ENCODE peak calls at places on chromosome 10, in seven cellular contexts. One of them, this sample, is unnamed. For H3K27me3, the result is how much of the 10 kb centered on the place peaks cover.

GRCh38 chr10:30736685-30737232 is 107.2 kb upstream of the LYZL2 start:
- DNase-seq in AG04450: peak
- DNase-seq in H9: no peak
- DNase-seq in CD8-positive, alpha-beta memory T cell: no peak
- DNase-seq in endothelial cell of umbilical vein: peak
- DNase-seq in testis: no peak
- DNase-seq in IMR-90: peak
- DNase-seq in this sample: peak

GRCh38 chr10:133154996-133155778 is 4.8 kb upstream of the KNDC1 start:
- DNase-seq in AG04450: no peak
- DNase-seq in H9: no peak
- DNase-seq in endothelial cell of umbilical vein: no peak
- DNase-seq in IMR-90: no peak
- DNase-seq in CD8-positive, alpha-beta memory T cell: no peak
- DNase-seq in testis: no peak
- DNase-seq in this sample: no peak

GRCh38 chr10:88463811-88464210 is 119.3 kb downstream of the RNLS start:
- DNase-seq in endothelial cell of umbilical vein: no peak
- DNase-seq in H9: no peak
- DNase-seq in CD8-positive, alpha-beta memory T cell: no peak
- DNase-seq in AG04450: no peak
- DNase-seq in testis: no peak
- DNase-seq in IMR-90: no peak
- DNase-seq in this sample: no peak

GRCh38 chr10:2985729-2986232 is 81.6 kb upstream of the PFKP start:
- DNase-seq in IMR-90: peak
- DNase-seq in H9: peak
- DNase-seq in endothelial cell of umbilical vein: peak
- DNase-seq in CD8-positive, alpha-beta memory T cell: no peak
- DNase-seq in AG04450: no peak
- DNase-seq in testis: no peak
- DNase-seq in this sample: peak

GRCh38 chr10:133015321-133015720 is 72.4 kb upstream of the ADGRA1 start:
- DNase-seq in AG04450: no peak
- DNase-seq in testis: no peak
- DNase-seq in IMR-90: no peak
- DNase-seq in H9: no peak
- DNase-seq in CD8-positive, alpha-beta memory T cell: no peak
- DNase-seq in endothelial cell of umbilical vein: no peak
- DNase-seq in this sample: no peak

GRCh38 chr10:71531485-71532446 is 135.0 kb downstream of the CDH23 start:
- DNase-seq in AG04450: no peak
- DNase-seq in H9: no peak
- DNase-seq in testis: no peak
- DNase-seq in IMR-90: no peak
- DNase-seq in endothelial cell of umbilical vein: no peak
- DNase-seq in CD8-positive, alpha-beta memory T cell: no peak
- DNase-seq in this sample: no peak

GRCh38 chr10:8242295-8242872 is 187.9 kb downstream of the GATA3 start:
- DNase-seq in IMR-90: no peak
- DNase-seq in CD8-positive, alpha-beta memory T cell: no peak
- DNase-seq in AG04450: no peak
- DNase-seq in endothelial cell of umbilical vein: no peak
- DNase-seq in H9: no peak
- DNase-seq in testis: no peak
- DNase-seq in this sample: no peak

GRCh38 chr10:98029149-98030092 is 1.0 kb downstream of the CRTAC1 start:
- DNase-seq in IMR-90: no peak
- DNase-seq in testis: no peak
- DNase-seq in H9: no peak
- DNase-seq in endothelial cell of umbilical vein: no peak
- DNase-seq in AG04450: no peak
- DNase-seq in CD8-positive, alpha-beta memory T cell: no peak
- DNase-seq in this sample: no peak

GRCh38 chr10:79608505-79609375 is 2.0 kb upstream of the SFTPA1 start:
- DNase-seq in AG04450: no peak
- DNase-seq in H9: peak
- DNase-seq in testis: peak
- DNase-seq in endothelial cell of umbilical vein: peak
- DNase-seq in IMR-90: peak
- DNase-seq in CD8-positive, alpha-beta memory T cell: peak
- DNase-seq in this sample: no peak

GRCh38 chr10:3775671-3776551 is 9.1 kb downstream of the KLF6 start:
- DNase-seq in AG04450: no peak
- DNase-seq in IMR-90: peak
- DNase-seq in H9: peak
- DNase-seq in CD8-positive, alpha-beta memory T cell: no peak
- DNase-seq in testis: no peak
- DNase-seq in endothelial cell of umbilical vein: peak
- DNase-seq in this sample: peak

GRCh38 chr10:14659626-14660196 is 115.0 kb downstream of the FAM107B start:
- DNase-seq in AG04450: no peak
- DNase-seq in endothelial cell of umbilical vein: no peak
- DNase-seq in IMR-90: no peak
- DNase-seq in CD8-positive, alpha-beta memory T cell: no peak
- DNase-seq in testis: no peak
- DNase-seq in H9: no peak
- DNase-seq in this sample: no peak

GRCh38 chr10:77603529-77603927 is 34.1 kb downstream of the KCNMA1 start:
- DNase-seq in AG04450: no peak
- DNase-seq in testis: no peak
- DNase-seq in endothelial cell of umbilical vein: peak
- DNase-seq in H9: peak
- DNase-seq in IMR-90: peak
- DNase-seq in CD8-positive, alpha-beta memory T cell: no peak
- DNase-seq in this sample: no peak

GRCh38 chr10:12394236-12395033 is 45.1 kb downstream of the CAMK1D start:
- DNase-seq in CD8-positive, alpha-beta memory T cell: no peak
- DNase-seq in AG04450: no peak
- DNase-seq in IMR-90: peak
- DNase-seq in endothelial cell of umbilical vein: no peak
- DNase-seq in testis: no peak
- DNase-seq in H9: no peak
- DNase-seq in this sample: no peak

GRCh38 chr10:3761111-3761686 is 23.8 kb downstream of the KLF6 start:
- DNase-seq in H9: no peak
- DNase-seq in testis: no peak
- DNase-seq in CD8-positive, alpha-beta memory T cell: no peak
- DNase-seq in AG04450: no peak
- DNase-seq in endothelial cell of umbilical vein: no peak
- DNase-seq in IMR-90: peak
- DNase-seq in this sample: no peak

GRCh38 chr10:3754727-3755439 is 30.1 kb downstream of the KLF6 start:
- DNase-seq in IMR-90: peak
- DNase-seq in CD8-positive, alpha-beta memory T cell: no peak
- DNase-seq in testis: peak
- DNase-seq in AG04450: no peak
- DNase-seq in H9: peak
- DNase-seq in endothelial cell of umbilical vein: peak
- DNase-seq in this sample: peak

GRCh38 chr10:100829103-100829870 is 83.5 kb upstream of the SLF2 start:
- DNase-seq in IMR-90: no peak
- DNase-seq in CD8-positive, alpha-beta memory T cell: no peak
- DNase-seq in endothelial cell of umbilical vein: no peak
- DNase-seq in AG04450: no peak
- DNase-seq in testis: no peak
- DNase-seq in H9: no peak
- DNase-seq in this sample: no peak

GRCh38 chr10:100830728-100831110 is 82.0 kb upstream of the SLF2 start:
- DNase-seq in AG04450: no peak
- DNase-seq in testis: no peak
- DNase-seq in H9: no peak
- DNase-seq in endothelial cell of umbilical vein: no peak
- DNase-seq in IMR-90: no peak
- DNase-seq in CD8-positive, alpha-beta memory T cell: no peak
- DNase-seq in this sample: no peak

GRCh38 chr10:100828744-100829102 is 83.3 kb downstream of the PAX2 start:
- DNase-seq in IMR-90: no peak
- DNase-seq in testis: no peak
- DNase-seq in AG04450: no peak
- DNase-seq in endothelial cell of umbilical vein: no peak
- DNase-seq in H9: no peak
- DNase-seq in CD8-positive, alpha-beta memory T cell: no peak
- DNase-seq in this sample: no peak

GRCh38 chr10:100831742-100832141 is 81.0 kb upstream of the SLF2 start:
- DNase-seq in CD8-positive, alpha-beta memory T cell: no peak
- DNase-seq in endothelial cell of umbilical vein: no peak
- DNase-seq in IMR-90: no peak
- DNase-seq in AG04450: no peak
- DNase-seq in testis: no peak
- DNase-seq in H9: no peak
- DNase-seq in this sample: no peak

DNA sequence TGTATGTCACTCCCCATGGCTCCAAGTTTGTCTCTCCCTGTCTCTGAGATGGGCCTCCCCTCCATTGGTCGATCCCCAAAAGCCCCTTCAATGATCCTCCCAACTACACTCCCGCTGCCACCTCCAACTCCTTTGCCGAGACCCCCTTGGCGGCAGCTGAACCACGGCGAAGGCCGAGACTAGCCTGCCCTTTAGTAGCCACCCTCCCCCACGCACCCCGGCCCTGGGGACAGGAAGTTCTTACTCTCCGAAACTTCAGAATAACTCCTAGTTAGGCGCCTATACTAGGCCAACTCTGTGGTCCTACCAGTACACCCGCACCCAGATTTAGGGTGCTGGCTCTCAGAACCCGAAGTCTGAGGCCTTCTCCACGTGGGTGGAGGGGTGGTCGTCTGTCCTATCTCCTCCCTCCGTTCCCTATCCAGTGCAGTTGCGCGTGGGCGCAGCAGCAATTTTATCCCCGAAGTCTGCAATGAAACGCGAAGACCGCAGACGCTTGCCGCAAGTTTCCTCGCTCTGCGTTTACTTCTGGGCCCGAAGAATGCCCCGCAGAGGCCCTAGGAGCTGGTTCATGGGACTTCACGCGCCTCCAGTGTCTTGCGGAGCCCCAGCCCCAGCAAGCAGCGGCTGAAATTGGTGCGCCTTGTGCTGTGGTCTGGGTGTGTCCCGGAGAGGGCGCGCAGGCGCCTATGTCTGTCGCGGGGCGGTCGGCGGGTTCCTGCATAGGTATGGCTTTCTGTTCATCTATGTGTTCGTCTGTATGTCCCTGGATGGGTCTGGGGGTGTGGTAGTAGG is 82.6 kb upstream of the SLF2 start:
- DNase-seq in testis: no peak
- DNase-seq in H9: peak
- DNase-seq in endothelial cell of umbilical vein: no peak
- DNase-seq in AG04450: no peak
- DNase-seq in IMR-90: no peak
- DNase-seq in CD8-positive, alpha-beta memory T cell: no peak
- DNase-seq in this sample: no peak
- H3K27me3 ChIP-seq in testis: under half
- H3K27me3 ChIP-seq in H9: half or more
- H3K27me3 ChIP-seq in endothelial cell of umbilical vein: half or more
- H3K27me3 ChIP-seq in AG04450: half or more
- H3K27me3 ChIP-seq in IMR-90: half or more
- H3K27me3 ChIP-seq in CD8-positive, alpha-beta memory T cell: half or more
- H3K27me3 ChIP-seq in this sample: half or more

GRCh38 chr10:21280037-21280436 is 245.4 kb downstream of the SKIDA1 start:
- DNase-seq in endothelial cell of umbilical vein: no peak
- DNase-seq in CD8-positive, alpha-beta memory T cell: no peak
- DNase-seq in IMR-90: no peak
- DNase-seq in H9: no peak
- DNase-seq in AG04450: no peak
- DNase-seq in testis: no peak
- DNase-seq in this sample: no peak

GRCh38 chr10:21279217-21279575 is 246.3 kb downstream of the SKIDA1 start:
- DNase-seq in testis: no peak
- DNase-seq in AG04450: no peak
- DNase-seq in H9: no peak
- DNase-seq in CD8-positive, alpha-beta memory T cell: no peak
- DNase-seq in IMR-90: no peak
- DNase-seq in endothelial cell of umbilical vein: no peak
- DNase-seq in this sample: no peak

GRCh38 chr10:21278491-21279216 is 246.8 kb downstream of the SKIDA1 start:
- DNase-seq in AG04450: peak
- DNase-seq in CD8-positive, alpha-beta memory T cell: peak
- DNase-seq in IMR-90: peak
- DNase-seq in testis: peak
- DNase-seq in H9: peak
- DNase-seq in endothelial cell of umbilical vein: peak
- DNase-seq in this sample: peak

GRCh38 chr10:21281765-21282484 is 243.6 kb downstream of the SKIDA1 start:
- DNase-seq in endothelial cell of umbilical vein: no peak
- DNase-seq in H9: peak
- DNase-seq in AG04450: no peak
- DNase-seq in testis: no peak
- DNase-seq in IMR-90: no peak
- DNase-seq in CD8-positive, alpha-beta memory T cell: no peak
- DNase-seq in this sample: no peak

DNA sequence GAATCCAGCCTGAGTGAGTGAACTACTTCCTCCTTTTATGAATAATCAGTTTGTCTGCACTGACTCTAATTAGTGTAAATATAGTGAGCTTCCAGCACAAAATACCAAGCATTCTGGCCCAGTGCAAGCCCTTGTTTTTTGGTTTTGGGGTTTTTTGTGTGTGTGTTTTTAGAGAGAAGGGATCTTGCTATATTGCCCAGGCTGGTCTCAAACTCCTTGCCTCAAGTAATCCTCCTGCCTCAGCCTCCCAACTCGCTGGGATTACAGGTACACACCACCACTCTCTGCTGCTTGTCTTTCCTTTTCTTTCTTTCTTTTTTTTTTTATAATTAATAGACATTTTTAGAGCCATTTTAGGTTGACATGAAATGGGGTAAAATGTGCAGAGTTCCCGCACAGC is 244.3 kb downstream of the SKIDA1 start:
- DNase-seq in endothelial cell of umbilical vein: no peak
- DNase-seq in testis: no peak
- DNase-seq in CD8-positive, alpha-beta memory T cell: no peak
- DNase-seq in H9: no peak
- DNase-seq in AG04450: no peak
- DNase-seq in IMR-90: no peak
- DNase-seq in this sample: no peak
- H3K27ac ChIP-seq in endothelial cell of umbilical vein: no peak
- H3K27ac ChIP-seq in testis: no peak
- H3K27ac ChIP-seq in CD8-positive, alpha-beta memory T cell: no peak
- H3K27ac ChIP-seq in H9: peak
- H3K27ac ChIP-seq in AG04450: no peak
- H3K27ac ChIP-seq in IMR-90: no peak
- H3K27ac ChIP-seq in this sample: no peak

GRCh38 chr10:69362471-69362954 is 54.2 kb downstream of the TACR2 start:
- DNase-seq in H9: no peak
- DNase-seq in testis: no peak
- DNase-seq in CD8-positive, alpha-beta memory T cell: peak
- DNase-seq in endothelial cell of umbilical vein: peak
- DNase-seq in AG04450: peak
- DNase-seq in IMR-90: peak
- DNase-seq in this sample: peak
- H3K27me3 ChIP-seq in H9: under half
- H3K27me3 ChIP-seq in testis: under half
- H3K27me3 ChIP-seq in CD8-positive, alpha-beta memory T cell: under half
- H3K27me3 ChIP-seq in endothelial cell of umbilical vein: under half
- H3K27me3 ChIP-seq in AG04450: under half
- H3K27me3 ChIP-seq in IMR-90: under half
- H3K27me3 ChIP-seq in this sample: under half

DNA sequence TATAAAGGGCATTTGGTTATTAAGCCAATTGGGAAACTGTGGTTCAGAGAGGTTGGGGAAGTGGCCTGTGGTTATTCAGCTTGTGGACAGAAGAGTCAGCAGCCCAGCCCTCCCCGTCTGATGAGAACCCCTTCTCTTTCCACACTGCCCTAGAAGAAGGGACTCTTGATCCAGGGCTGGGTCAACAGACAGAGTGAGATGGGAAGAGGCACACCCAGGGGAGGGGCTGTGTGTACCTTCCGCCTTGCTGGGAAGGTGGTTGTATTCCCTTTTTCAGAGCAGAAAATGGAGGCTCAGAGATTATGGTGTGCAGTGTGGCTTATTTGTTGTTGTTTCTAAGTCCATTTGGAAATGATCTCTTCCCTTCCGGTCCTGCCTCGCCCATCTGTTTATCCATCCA is 103.4 kb downstream of the GRK5 start:
- DNase-seq in endothelial cell of umbilical vein: no peak
- DNase-seq in H9: no peak
- DNase-seq in IMR-90: no peak
- DNase-seq in CD8-positive, alpha-beta memory T cell: no peak
- DNase-seq in testis: no peak
- DNase-seq in AG04450: no peak
- DNase-seq in this sample: no peak
- H3K27ac ChIP-seq in endothelial cell of umbilical vein: no peak
- H3K27ac ChIP-seq in H9: no peak
- H3K27ac ChIP-seq in IMR-90: no peak
- H3K27ac ChIP-seq in CD8-positive, alpha-beta memory T cell: no peak
- H3K27ac ChIP-seq in testis: no peak
- H3K27ac ChIP-seq in AG04450: no peak
- H3K27ac ChIP-seq in this sample: no peak